ENCODE peak calls at places on chromosomes 5 and 9, in four cellular contexts. One of them, this sample, is unnamed.
A peak's percentile ranks its signal among the peaks of the same experiment; 100 is the strongest.

GRCh38 chr9:6098431-6098830 is 83.0 kb upstream of the RANBP6 start:
- DNase-seq in CD8-positive, alpha-beta T cell: no peak
- DNase-seq in tibial nerve: no peak
- DNase-seq in AG10803: peak; percentile 9
- DNase-seq in this sample: no peak

GRCh38 chr5:172451771-172452197 is 2.5 kb downstream of the SH3PXD2B start:
- DNase-seq in CD8-positive, alpha-beta T cell: no peak
- DNase-seq in AG10803: peak; percentile 73
- DNase-seq in tibial nerve: no peak
- DNase-seq in this sample: no peak

GRCh38 chr9:4382722-4383317 is 83.0 kb upstream of the GLIS3 start:
- DNase-seq in tibial nerve: no peak
- DNase-seq in AG10803: peak; percentile 26
- DNase-seq in CD8-positive, alpha-beta T cell: no peak
- DNase-seq in this sample: peak; percentile 5

GRCh38 chr5:140468188-140468587 is 66.6 kb downstream of the ANKHD1 start:
- DNase-seq in CD8-positive, alpha-beta T cell: no peak
- DNase-seq in AG10803: no peak
- DNase-seq in tibial nerve: no peak
- DNase-seq in this sample: no peak

GRCh38 chr5:94623026-94623425 is 4.6 kb downstream of the SLF1 start:
- DNase-seq in CD8-positive, alpha-beta T cell: no peak
- DNase-seq in tibial nerve: no peak
- DNase-seq in AG10803: peak; percentile 15
- DNase-seq in this sample: no peak

GRCh38 chr9:86687788-86688187 is 259.5 kb downstream of the GAS1 start:
- DNase-seq in AG10803: no peak
- DNase-seq in tibial nerve: no peak
- DNase-seq in CD8-positive, alpha-beta T cell: no peak
- DNase-seq in this sample: no peak

GRCh38 chr9:137429974-137430722 is 7.0 kb downstream of the NOXA1 start:
- DNase-seq in tibial nerve: no peak
- DNase-seq in AG10803: no peak
- DNase-seq in CD8-positive, alpha-beta T cell: no peak
- DNase-seq in this sample: no peak

GRCh38 chr5:97297063-97297715 is 114.1 kb upstream of the RIOK2 start:
- DNase-seq in AG10803: peak; percentile 35
- DNase-seq in tibial nerve: no peak
- DNase-seq in CD8-positive, alpha-beta T cell: no peak
- DNase-seq in this sample: peak; percentile 23

GRCh38 chr9:134570726-134571325 is 70.8 kb upstream of the COL5A1 start:
- DNase-seq in tibial nerve: no peak
- DNase-seq in CD8-positive, alpha-beta T cell: no peak
- DNase-seq in AG10803: no peak
- DNase-seq in this sample: no peak

DNA sequence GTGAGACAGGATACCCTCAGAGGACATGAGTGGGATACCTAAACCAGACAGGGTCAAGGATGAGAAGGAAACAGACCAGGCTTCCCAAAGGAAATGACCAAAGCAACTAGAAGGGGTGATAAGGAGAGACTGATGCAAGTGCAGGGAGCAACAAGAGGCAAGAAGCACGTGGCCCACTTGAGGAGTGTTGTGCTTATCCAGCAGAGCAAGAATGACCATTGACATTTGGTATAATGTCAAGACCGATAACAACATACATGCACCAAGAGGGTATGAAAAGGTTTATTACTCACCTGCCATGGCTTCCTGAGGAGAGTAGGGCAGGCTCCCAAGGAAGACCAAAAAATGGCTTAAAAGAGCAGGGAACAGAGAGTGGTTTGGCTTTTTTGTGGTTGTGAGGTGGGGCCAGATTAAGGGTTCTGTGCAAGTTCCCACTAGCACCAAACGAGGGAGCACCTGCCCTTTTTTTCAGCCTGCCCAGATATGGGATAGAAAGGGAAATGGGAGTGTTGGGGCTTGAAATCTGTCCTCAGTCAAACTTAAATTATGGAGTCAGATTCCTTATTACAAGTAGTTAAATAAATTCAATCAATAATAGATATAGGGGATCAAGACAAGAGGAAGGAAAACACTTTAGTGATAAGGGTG is 513.6 kb downstream of the RASEF start:
- DNase-seq in CD8-positive, alpha-beta T cell: no peak
- DNase-seq in AG10803: no peak
- DNase-seq in tibial nerve: no peak
- DNase-seq in this sample: no peak
- TF ChIP-seq CTCF in CD8-positive, alpha-beta T cell: no peak
- TF ChIP-seq CTCF in AG10803: no peak
- TF ChIP-seq CTCF in tibial nerve: no peak
- TF ChIP-seq CTCF in this sample: no peak

GRCh38 chr5:5881294-5881693 is 458.8 kb downstream of the ICE1 start:
- DNase-seq in tibial nerve: no peak
- DNase-seq in AG10803: no peak
- DNase-seq in CD8-positive, alpha-beta T cell: no peak
- DNase-seq in this sample: no peak
- TF ChIP-seq CTCF in tibial nerve: no peak
- TF ChIP-seq CTCF in AG10803: no peak
- TF ChIP-seq CTCF in CD8-positive, alpha-beta T cell: no peak
- TF ChIP-seq CTCF in this sample: no peak

GRCh38 chr9:19229725-19230355 is 653 bp upstream of the DENND4C start:
- DNase-seq in AG10803: no peak
- DNase-seq in tibial nerve: peak; percentile 23
- DNase-seq in CD8-positive, alpha-beta T cell: no peak
- DNase-seq in this sample: peak; percentile 80
- TF ChIP-seq CTCF in AG10803: no peak
- TF ChIP-seq CTCF in tibial nerve: no peak
- TF ChIP-seq CTCF in CD8-positive, alpha-beta T cell: no peak
- TF ChIP-seq CTCF in this sample: peak; percentile 2

DNA sequence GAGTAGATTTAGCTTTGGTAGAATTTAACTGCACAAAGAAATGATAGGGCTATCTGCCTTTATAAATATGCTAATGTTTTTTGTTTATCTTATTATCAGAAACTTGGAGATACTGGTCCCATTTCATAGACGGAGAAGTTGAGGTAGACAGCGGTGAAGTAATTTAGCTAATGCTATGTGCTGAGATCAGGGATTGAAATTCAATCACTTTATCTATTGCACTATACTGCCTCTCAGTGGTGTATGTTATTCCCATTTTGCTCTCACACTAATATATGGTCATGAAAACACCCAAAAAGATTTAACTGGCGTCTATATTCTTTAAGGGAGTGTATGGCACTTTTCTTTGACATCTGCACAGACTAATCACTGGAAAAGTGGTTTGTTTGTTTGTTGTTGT is 725.9 kb upstream of the WWC1 start:
- DNase-seq in AG10803: peak; percentile 41
- DNase-seq in CD8-positive, alpha-beta T cell: no peak
- DNase-seq in tibial nerve: no peak
- DNase-seq in this sample: no peak
- TF ChIP-seq CTCF in AG10803: peak; percentile 57
- TF ChIP-seq CTCF in CD8-positive, alpha-beta T cell: no peak
- TF ChIP-seq CTCF in tibial nerve: no peak
- TF ChIP-seq CTCF in this sample: peak; percentile 61

DNA sequence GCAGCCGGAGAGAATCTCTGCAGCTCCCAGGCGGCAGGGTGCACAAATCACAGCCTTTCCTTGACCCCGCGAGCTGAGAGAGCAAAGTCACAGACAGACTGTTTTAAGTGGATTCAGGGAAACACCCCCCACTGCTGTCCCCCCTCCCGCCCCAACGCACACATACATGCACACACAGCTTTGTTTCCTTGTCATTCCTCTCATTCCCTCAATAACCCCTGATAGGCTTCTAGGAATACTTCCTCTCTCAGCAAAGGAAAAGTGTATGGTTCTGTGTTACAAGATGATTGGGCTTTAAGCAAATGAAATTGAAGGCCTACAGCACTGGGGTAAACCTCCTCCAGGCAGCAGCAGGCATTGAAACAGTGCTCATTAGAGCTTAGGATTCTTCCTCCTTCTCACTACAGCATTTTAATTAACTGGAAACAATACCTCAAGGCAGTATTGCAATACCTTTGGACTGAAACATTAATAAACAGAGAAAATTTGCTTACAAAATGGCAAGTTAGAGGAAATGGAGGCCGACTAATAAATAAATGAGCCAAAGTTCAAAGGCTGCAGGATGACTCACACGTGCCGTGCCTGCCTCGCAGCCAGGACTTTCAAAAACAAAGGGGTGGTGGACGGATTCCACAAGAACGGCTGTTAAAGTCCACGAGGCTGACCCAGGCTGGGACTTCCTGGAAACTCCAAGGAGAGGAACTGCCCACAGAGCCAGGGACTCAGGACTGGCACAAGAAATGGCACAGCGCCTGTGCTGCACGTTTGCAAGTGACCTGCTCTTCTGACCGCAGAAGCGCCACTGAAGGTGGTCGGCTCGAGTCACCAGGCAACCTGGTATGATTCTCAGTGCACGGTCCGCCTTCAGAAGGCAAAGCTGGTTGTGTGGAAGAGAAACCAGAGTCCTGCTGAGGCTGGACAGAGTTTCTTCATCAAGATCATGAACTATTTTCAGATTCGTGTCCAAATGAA is 236.2 kb downstream of the SYK start:
- DNase-seq in tibial nerve: no peak
- DNase-seq in CD8-positive, alpha-beta T cell: no peak
- DNase-seq in AG10803: peak; percentile 82
- DNase-seq in this sample: no peak
- TF ChIP-seq CTCF in tibial nerve: no peak
- TF ChIP-seq CTCF in CD8-positive, alpha-beta T cell: no peak
- TF ChIP-seq CTCF in AG10803: no peak
- TF ChIP-seq CTCF in this sample: no peak

GRCh38 chr5:102294996-102295395 is 1.1 kb downstream of the SLCO4C1 start:
- DNase-seq in tibial nerve: no peak
- DNase-seq in CD8-positive, alpha-beta T cell: no peak
- DNase-seq in AG10803: no peak
- DNase-seq in this sample: no peak

GRCh38 chr5:102295534-102296228 is 403 bp downstream of the SLCO4C1 start:
- DNase-seq in AG10803: no peak
- DNase-seq in tibial nerve: no peak
- DNase-seq in CD8-positive, alpha-beta T cell: no peak
- DNase-seq in this sample: no peak

DNA sequence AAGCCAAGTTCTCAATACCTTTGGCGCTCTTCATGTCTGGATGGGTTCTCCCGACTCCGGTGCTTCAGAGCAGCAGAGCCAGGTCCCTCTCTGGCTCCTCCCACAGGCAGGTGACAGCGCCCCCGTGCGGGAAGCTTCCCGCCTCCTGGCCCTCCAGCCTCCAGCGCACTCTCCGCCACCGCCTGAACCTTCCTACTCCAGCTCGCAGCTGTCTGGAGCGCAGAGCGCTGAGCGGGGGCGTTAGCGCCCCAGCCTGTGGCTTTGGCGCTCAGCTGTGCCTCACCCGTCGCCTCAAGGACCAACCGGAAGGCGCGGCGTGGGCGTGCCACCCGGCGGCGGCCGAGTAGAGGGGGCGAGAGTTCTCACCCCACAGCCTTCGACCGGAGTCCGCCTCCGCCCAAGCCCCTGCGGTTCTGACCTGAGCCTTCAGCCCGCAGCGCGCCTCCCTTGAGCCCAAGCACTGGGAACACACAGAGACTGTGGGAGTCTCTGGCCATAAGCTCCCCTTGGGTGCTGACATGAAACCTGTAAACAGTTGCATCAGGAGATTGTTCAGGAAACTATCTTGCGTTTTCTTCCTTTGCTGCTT is at the start of gene SLCO4C1:
- DNase-seq in CD8-positive, alpha-beta T cell: peak; percentile 79
- DNase-seq in AG10803: peak; percentile 0
- DNase-seq in tibial nerve: no peak
- DNase-seq in this sample: peak; percentile 83
- TF ChIP-seq CTCF in CD8-positive, alpha-beta T cell: peak; percentile 33
- TF ChIP-seq CTCF in AG10803: no peak
- TF ChIP-seq CTCF in tibial nerve: no peak
- TF ChIP-seq CTCF in this sample: peak; percentile 84